ENCODE peak calls at places on chromosomes 1 and 21, in four cellular contexts. A, C, U and Y are unnamed samples.

GRCh38 chr1:150764617-150765090 is 924 bp downstream of the CTSS start:
- DNase-seq in A (peak; percentile 10), C (no peak), U (no peak), Y (no peak)

GRCh38 chr1:95122151-95122697 is 5.1 kb downstream of the TLCD4 start:
- DNase-seq in A (no peak), C (no peak), U (no peak), Y (peak; percentile 43)

GRCh38 chr1:20248954-20249612 is 41.6 kb upstream of the VWA5B1 start:
- DNase-seq in A (no peak), C (no peak), U (no peak), Y (no peak)

GRCh38 chr1:9852410-9853301 is 28.9 kb upstream of the CLSTN1 start:
- DNase-seq in A (no peak), C (no peak), U (no peak), Y (no peak)

GRCh38 chr1:26302733-26303405 is 3.6 kb downstream of the UBXN11 start:
- DNase-seq in A (no peak), C (no peak), U (no peak), Y (no peak)

GRCh38 chr1:156795374-156795733 is 21.3 kb downstream of the SH2D2A start:
- DNase-seq in A (no peak), C (no peak), U (no peak), Y (no peak)

GRCh38 chr21:28936036-28936435 is 56.6 kb downstream of the LTN1 start:
- DNase-seq in A (no peak), C (no peak), U (no peak), Y (no peak)

GRCh38 chr1:48068216-48068615 is 71.0 kb upstream of the TRABD2B start:
- DNase-seq in A (no peak), C (no peak), U (no peak), Y (no peak)

GRCh38 chr1:89309828-89310227 is 37.2 kb upstream of the GBP5 start:
- DNase-seq in A (no peak), C (no peak), U (no peak), Y (no peak)

GRCh38 chr21:26966360-26966977 is 419 bp downstream of the ADAMTS5 start:
- DNase-seq in A (no peak), C (no peak), U (no peak), Y (no peak)

GRCh38 chr1:69836961-69837636 is 269.4 kb downstream of the LRRC7 start:
- DNase-seq in A (no peak), C (no peak), U (no peak), Y (no peak)

GRCh38 chr1:2945821-2946231 is 75.4 kb upstream of the ACTRT2 start:
- DNase-seq in A (no peak), C (no peak), U (peak; percentile 20), Y (no peak)

GRCh38 chr1:186923434-186923833 is 94.7 kb downstream of the PLA2G4A start:
- DNase-seq in A (no peak), C (no peak), U (no peak), Y (no peak)

GRCh38 chr1:162908780-162909179 is 47.8 kb upstream of the CCDC190 start:
- DNase-seq in A (no peak), C (no peak), U (no peak), Y (no peak)

GRCh38 chr1:243505986-243506689 is 250.3 kb downstream of the SDCCAG8 start:
- DNase-seq in A (no peak), C (no peak), U (no peak), Y (no peak)

GRCh38 chr1:29649375-29650040 is 413.2 kb downstream of the PTPRU start:
- DNase-seq in A (no peak), C (no peak), U (no peak), Y (no peak)

GRCh38 chr1:25168193-25169071 is 63.9 kb downstream of the SYF2 start:
- DNase-seq in A (no peak), C (no peak), U (no peak), Y (no peak)

GRCh38 chr1:168520832-168521231 is 23.0 kb downstream of the XCL2 start:
- DNase-seq in A (no peak), C (no peak), U (no peak), Y (no peak)

GRCh38 chr1:157178490-157178889 is 40.3 kb upstream of the ETV3 start:
- DNase-seq in A (no peak), C (no peak), U (no peak), Y (no peak)

GRCh38 chr1:117346206-117346928 is 20.9 kb upstream of the MAN1A2 start:
- DNase-seq in A (no peak), C (no peak), U (no peak), Y (no peak)

GRCh38 chr1:110130113-110130591 is 17.9 kb downstream of the UBL4B start:
- DNase-seq in A (no peak), C (no peak), U (no peak), Y (no peak)

GRCh38 chr1:12541274-12542137 is 76.5 kb downstream of the DHRS3 start:
- DNase-seq in A (no peak), C (no peak), U (no peak), Y (no peak)

GRCh38 chr1:94322696-94323095 is 85.3 kb upstream of the ARHGAP29 start:
- DNase-seq in A (peak; percentile 25), C (no peak), U (no peak), Y (no peak)

GRCh38 chr1:170426596-170426995 is 105.4 kb upstream of the GORAB start:
- DNase-seq in A (no peak), C (no peak), U (no peak), Y (no peak)

GRCh38 chr1:107246775-107247345 is 106.0 kb downstream of the NTNG1 start:
- DNase-seq in A (no peak), C (no peak), U (no peak), Y (no peak)

GRCh38 chr1:154221815-154222081 is 993 bp downstream of the UBAP2L start:
- DNase-seq in A (no peak), C (no peak), U (no peak), Y (peak; percentile 78)

GRCh38 chr1:115237507-115237906 is 100.5 kb downstream of the NGF start:
- DNase-seq in A (no peak), C (no peak), U (no peak), Y (no peak)

GRCh38 chr1:165235777-165236285 is 120.7 kb downstream of the LMX1A start:
- DNase-seq in A (no peak), C (no peak), U (no peak), Y (no peak)

GRCh38 chr1:43994794-43995790 is 3.7 kb downstream of the CCDC24 start:
- DNase-seq in A (peak; percentile 36), C (no peak), U (no peak), Y (peak; percentile 77)

GRCh38 chr1:37994886-37995566 is 5.2 kb upstream of the SF3A3 start:
- DNase-seq in A (no peak), C (no peak), U (peak; percentile 37), Y (no peak)
- TF ChIP-seq POLR2A in A (no peak), C (no peak), U (no peak), Y (no peak)

GRCh38 chr21:44802396-44803153 is 955 bp upstream of the UBE2G2 start:
- DNase-seq in A (peak; percentile 12), C (no peak), U (no peak), Y (no peak)

GRCh38 chr21:44804762-44805161 is 3.1 kb upstream of the UBE2G2 start:
- DNase-seq in A (no peak), C (no peak), U (no peak), Y (no peak)

GRCh38 chr21:44803651-44804050 is 2.0 kb upstream of the UBE2G2 start:
- DNase-seq in A (no peak), C (no peak), U (no peak), Y (peak; percentile 33)

GRCh38 chr21:44805859-44806258 is 4.2 kb upstream of the UBE2G2 start:
- DNase-seq in A (no peak), C (no peak), U (no peak), Y (no peak)

GRCh38 chr21:44805226-44805625 is 3.6 kb upstream of the UBE2G2 start:
- DNase-seq in A (no peak), C (no peak), U (no peak), Y (no peak)
- TF ChIP-seq POLR2A in A (no peak), C (no peak), U (no peak), Y (no peak)

DNA sequence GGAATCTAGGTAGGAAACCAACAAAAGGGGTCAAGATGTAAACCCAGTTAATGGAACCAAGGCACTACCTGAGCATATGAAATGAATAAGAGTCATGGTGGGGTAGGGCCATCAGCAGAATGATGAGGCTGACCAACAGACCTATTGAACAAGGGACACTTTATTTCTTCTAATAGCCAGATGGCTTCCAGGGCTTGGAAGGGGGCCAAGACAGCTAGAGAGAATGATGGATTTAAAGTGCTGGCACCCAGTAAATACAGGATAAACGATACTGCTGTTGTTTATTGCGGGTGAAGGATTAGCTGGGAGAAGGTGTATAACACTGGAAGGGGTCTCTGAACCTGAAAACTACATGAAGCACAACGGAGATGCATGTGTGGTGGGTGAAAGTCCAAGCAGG is 15.6 kb downstream of the DDAH1 start:
- DNase-seq in A (no peak), C (no peak), U (no peak), Y (no peak)
- TF ChIP-seq POLR2A in A (no peak), C (no peak), U (no peak), Y (no peak)

GRCh38 chr1:204705888-204706837 is 20.6 kb upstream of the LRRN2 start:
- DNase-seq in A (no peak), C (no peak), U (no peak), Y (peak; percentile 87)
- TF ChIP-seq POLR2A in A (no peak), C (no peak), U (no peak), Y (no peak)

GRCh38 chr1:111199881-111200801 is at the start of gene DENND2D:
- DNase-seq in A (no peak), C (peak; percentile 88), U (no peak), Y (peak; percentile 11)
- TF ChIP-seq POLR2A in A (no peak), C (peak; percentile 18), U (no peak), Y (no peak)

GRCh38 chr1:182720465-182720864 is 36.1 kb upstream of the RGS8 start:
- DNase-seq in A (no peak), C (no peak), U (no peak), Y (no peak)

GRCh38 chr1:182715531-182715930 is 31.1 kb upstream of the RGS8 start:
- DNase-seq in A (no peak), C (no peak), U (no peak), Y (no peak)

GRCh38 chr1:182721525-182721924 is 37.1 kb upstream of the RGS8 start:
- DNase-seq in A (no peak), C (no peak), U (no peak), Y (no peak)

GRCh38 chr1:182716740-182717720 is 32.6 kb upstream of the RGS8 start:
- DNase-seq in A (no peak), C (no peak), U (no peak), Y (peak; percentile 27)

DNA sequence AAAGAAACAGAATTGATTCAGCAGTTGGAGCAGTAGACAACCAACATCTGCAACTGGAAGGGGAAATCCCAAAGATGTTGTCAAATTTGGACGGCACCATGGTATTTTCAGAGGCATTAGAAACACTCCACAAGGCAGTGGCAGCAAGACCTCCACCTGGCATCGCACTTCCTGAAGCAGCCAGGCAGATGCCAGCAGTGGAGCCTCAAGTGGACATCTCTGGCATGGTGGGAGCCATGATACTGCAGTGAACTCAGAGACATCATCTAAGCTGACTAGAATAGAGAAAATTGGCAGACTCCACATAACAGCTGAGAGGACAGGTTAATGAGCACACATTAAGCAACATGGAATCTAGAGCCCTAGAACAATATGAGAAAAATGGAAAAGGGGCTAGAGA is 33.9 kb upstream of the RGS8 start:
- DNase-seq in A (no peak), C (no peak), U (no peak), Y (no peak)
- TF ChIP-seq POLR2A in A (no peak), C (no peak), U (no peak), Y (no peak)